ENCODE peak calls at places on chromosome 14, in eight cellular contexts. Q is BE2C; W is HAP-1; N is SJSA1; E is CD8-positive, alpha-beta memory T cell; O is aorta; M is cardiac muscle cell; P is pancreas. G is an unnamed sample. For H3K9me3 and H3K4me1, the result is how much of the 10 kb centered on the place peaks cover.

GRCh38 chr14:100237735-100238418 is 1.1 kb upstream of the YY1 start:
- DNase-seq in P (peak), E (peak), O (peak), Q (peak), N (peak), W (peak), M (peak), G (peak)

GRCh38 chr14:35121026-35121886 is 534 bp downstream of the PPP2R3C start:
- DNase-seq in M (peak), N (peak), W (peak), P (peak), E (no peak), O (peak), Q (no peak), G (no peak)

GRCh38 chr14:100529561-100530031 is 57.6 kb downstream of the BEGAIN start:
- DNase-seq in W (no peak), M (no peak), O (no peak), E (no peak), N (peak), P (no peak), Q (peak), G (no peak)

GRCh38 chr14:36507847-36508417 is 12.1 kb downstream of the NKX2-1 start:
- DNase-seq in O (no peak), M (no peak), W (no peak), N (no peak), E (no peak), Q (no peak), P (no peak), G (no peak)

GRCh38 chr14:60970146-60970545 is 10.7 kb downstream of the TRMT5 start:
- DNase-seq in O (no peak), Q (no peak), M (no peak), E (no peak), W (no peak), P (no peak), N (no peak), G (no peak)

GRCh38 chr14:35347323-35348043 is 55.3 kb downstream of the PSMA6 start:
- DNase-seq in O (no peak), P (no peak), W (peak), E (no peak), M (no peak), N (no peak), Q (no peak), G (no peak)

GRCh38 chr14:61342486-61342885 is 21.1 kb downstream of the PRKCH start:
- DNase-seq in P (no peak), Q (no peak), O (peak), M (no peak), W (no peak), N (no peak), E (peak), G (no peak)

GRCh38 chr14:80959448-80960006 is 4.1 kb downstream of the TSHR start:
- DNase-seq in P (no peak), W (no peak), Q (no peak), E (peak), M (no peak), O (no peak), N (no peak), G (no peak)

GRCh38 chr14:97458302-97459137 is 661.3 kb downstream of the VRK1 start:
- DNase-seq in M (no peak), N (no peak), Q (no peak), O (peak), W (no peak), E (peak), P (peak), G (no peak)

GRCh38 chr14:93936245-93936644 is 9.1 kb downstream of the FAM181A start:
- DNase-seq in E (no peak), M (no peak), P (no peak), W (peak), N (no peak), Q (peak), O (no peak), G (no peak)

GRCh38 chr14:54650331-54651017 is 83.5 kb downstream of the SAMD4A start:
- DNase-seq in N (peak), M (peak), O (peak), Q (no peak), W (no peak), E (no peak), P (peak), G (no peak)

GRCh38 chr14:48725001-48725734 is 861.0 kb downstream of the RPS29 start:
- DNase-seq in Q (no peak), O (no peak), M (no peak), W (no peak), N (no peak), P (no peak), E (no peak), G (no peak)

GRCh38 chr14:54881761-54882401 is 20.7 kb downstream of the GCH1 start:
- DNase-seq in W (no peak), Q (no peak), N (no peak), E (no peak), O (no peak), M (peak), P (no peak), G (no peak)

GRCh38 chr14:32203928-32204357 is 874 bp upstream of the RNU6-8 start:
- DNase-seq in Q (no peak), N (no peak), P (peak), W (no peak), E (no peak), O (no peak), M (peak), G (peak)

GRCh38 chr14:50846171-50846880 is 15.4 kb upstream of the NIN start:
- DNase-seq in Q (no peak), M (peak), E (no peak), W (no peak), N (no peak), O (no peak), P (no peak), G (no peak)

DNA sequence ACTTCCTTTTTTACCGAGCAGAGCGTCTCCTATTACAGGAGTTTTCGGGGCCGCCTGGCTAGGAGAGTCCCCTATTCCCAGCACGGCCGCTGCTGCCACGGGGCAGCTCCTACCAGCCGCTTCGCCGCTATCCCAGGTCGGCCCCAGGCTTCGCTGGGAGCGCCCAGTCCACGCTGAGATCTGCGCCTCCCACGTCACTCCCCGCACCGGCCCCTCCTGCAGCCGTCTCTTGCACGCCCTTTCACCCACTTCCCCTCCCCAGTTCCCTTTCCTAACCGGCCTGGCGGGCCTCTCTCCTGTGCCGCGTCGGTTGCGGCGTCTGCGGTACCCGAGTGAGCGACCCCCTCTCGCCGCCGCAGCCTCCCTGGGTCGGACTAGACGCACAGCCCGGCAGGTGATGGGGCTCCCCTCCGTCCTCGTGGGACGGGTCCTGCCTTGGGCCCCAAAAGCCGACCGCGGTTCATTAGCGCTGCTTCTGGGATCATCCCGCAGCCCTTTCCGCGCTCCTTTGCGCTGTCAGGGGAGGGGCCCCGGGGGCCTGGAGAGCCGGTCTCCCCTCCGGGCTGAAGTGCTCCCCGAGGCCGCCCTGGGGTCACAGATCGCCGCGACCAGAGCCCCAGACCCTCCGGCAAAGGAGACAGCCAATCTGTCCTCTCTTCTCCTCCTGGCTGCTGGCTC is 1318.4 kb downstream of the TMEM121 start:
- DNase-seq in W (peak), P (peak), Q (peak), M (no peak), N (no peak), O (peak), E (peak), G (peak)
- H3K9me3 ChIP-seq in W (under half), P (under half), Q (under half), M (under half), N (under half), O (under half), E (under half), G (under half)

DNA sequence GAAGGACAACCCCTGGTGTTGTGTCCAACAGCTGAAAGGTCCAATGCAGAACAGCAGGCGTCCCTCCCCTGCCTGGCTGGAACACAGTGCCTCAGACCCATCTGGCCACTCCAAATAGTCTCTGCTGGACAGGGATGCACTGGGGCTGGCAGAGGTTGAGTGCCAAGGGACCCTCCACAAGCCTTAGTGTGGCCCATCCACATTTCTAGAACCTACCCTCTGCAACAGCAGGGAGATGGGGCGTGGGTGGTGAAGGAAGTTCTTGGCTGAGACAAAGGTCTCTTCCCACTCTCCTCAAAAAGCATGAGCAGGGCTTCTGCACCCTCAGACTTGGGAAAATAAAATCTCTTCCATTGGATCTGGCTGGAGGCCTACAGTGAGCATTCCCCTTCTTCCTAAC is 36.5 kb downstream of the LTBP2 start:
- DNase-seq in O (peak), E (no peak), P (no peak), W (no peak), N (no peak), M (no peak), Q (no peak), G (peak)
- H3K4me1 ChIP-seq in O (under half), E (under half), P (under half), W (under half), N (half or more), M (under half), Q (under half), G (half or more)

DNA sequence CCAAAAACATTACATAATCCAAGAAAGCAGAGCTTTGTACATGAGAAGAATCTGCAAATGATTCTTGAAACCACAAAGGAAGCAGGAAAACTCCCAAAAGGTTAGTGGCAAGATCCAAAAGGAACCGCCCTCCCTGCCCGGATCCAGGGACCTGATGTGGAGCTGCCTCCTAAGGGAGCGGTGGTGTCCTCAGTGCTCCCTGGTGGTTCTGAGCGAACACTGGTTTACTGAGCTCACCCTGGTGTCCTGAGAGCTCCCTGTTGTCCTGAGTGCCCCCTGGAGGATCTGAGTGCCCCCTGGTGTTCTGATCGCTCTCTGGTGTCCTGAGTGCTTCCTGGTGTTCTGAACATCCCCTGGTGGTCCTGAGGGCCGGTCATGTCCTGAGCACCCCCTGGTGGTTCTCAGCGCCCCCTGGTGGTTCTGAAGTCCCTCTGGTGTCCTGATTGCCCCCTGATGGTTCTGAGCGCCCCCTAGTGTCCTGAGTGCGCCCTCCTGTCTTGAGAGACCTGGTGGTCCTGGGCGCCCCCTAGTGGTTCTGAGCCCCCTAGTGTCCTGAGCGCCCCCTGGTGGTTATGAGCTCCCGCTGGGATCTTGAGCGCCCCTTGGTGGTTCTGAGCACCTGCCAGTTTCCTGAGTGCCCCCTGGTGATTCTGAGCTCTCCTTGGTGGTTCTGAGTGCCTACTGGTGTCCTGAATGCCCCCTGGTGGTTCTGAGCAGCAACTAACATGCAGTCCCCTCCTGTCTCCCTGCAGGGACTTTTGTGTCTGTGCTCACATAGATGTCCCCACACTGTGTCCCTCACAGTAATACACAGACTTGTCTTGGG is 891.1 kb downstream of the TMEM121 start:
- DNase-seq in W (peak), N (peak), P (peak), E (peak), O (peak), Q (peak), M (no peak), G (no peak)
- H3K9me3 ChIP-seq in W (under half), N (under half), P (under half), E (under half), O (under half), Q (under half), M (under half), G (under half)

DNA sequence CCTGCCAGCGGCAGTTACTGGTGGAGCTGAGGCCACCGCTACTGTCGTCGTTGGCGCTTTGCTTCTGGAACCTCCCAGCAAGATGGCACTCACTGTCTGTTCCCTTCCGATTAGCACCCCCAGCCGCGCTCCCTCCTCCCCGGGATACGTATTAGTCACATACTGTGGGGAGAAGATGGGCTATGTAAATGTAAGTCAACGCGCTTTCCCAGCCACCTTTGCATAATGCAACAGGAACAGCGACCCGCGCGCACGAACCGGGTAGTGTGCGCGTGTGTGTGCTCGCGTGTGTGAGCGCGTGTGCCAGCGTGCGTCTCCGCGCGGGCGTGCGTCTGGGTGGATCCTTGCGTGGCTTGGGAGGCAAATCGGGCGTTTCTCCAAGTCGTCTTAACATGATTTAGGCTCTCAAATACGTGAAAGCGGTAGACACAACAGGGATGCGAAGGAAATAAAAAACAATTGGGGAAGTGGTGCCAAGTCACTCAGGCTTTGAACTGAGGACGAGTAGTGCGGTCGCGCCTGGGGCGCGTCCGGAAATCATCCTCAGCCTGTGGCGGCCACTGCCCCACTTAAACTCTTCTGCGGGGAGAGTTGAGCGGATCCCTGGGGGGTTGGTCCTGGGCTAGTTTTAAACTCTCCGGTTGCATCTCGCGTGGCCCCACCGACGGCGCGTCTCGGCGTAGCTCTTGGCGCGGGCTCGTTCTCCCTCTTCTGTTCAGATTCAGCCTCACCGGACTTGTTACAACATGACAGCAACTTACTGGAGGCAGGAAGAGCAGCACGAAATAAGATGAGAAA is 1.8 kb downstream of the FLRT2 start:
- DNase-seq in P (peak), M (peak), N (peak), E (no peak), O (peak), W (peak), Q (peak), G (peak)
- H3K4me1 ChIP-seq in P (under half), M (under half), N (under half), E (under half), O (under half), W (under half), Q (under half), G (under half)

GRCh38 chr14:106207316-106207715 is 680.9 kb downstream of the TMEM121 start:
- DNase-seq in Q (no peak), W (no peak), O (no peak), E (no peak), N (no peak), M (no peak), P (no peak), G (no peak)
- H3K9me3 ChIP-seq in Q (under half), W (under half), O (under half), E (under half), N (under half), M (under half), P (under half), G (under half)

DNA sequence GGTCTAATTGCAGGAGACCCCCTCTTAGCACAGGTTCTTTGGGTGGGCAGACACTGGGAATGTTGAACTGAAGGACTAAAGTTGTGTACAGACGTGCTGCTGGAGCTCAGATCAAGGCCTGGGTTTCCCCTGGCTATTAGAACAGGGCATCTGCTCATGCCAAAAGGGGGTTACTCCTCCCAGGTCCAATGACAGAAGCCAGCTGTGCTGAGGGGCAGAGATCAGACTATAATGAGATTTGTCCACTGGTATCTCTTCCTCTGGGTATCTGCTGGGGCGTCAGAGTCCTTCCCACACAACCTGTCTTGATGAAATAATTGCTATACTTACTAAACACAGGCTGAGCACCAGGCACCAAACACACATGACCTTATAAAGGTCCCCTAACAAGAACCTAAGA is 42.6 kb downstream of the LTBP2 start:
- DNase-seq in O (peak), W (no peak), Q (no peak), N (no peak), P (no peak), E (no peak), M (no peak), G (no peak)
- H3K4me1 ChIP-seq in O (under half), W (under half), Q (under half), N (under half), P (under half), E (under half), M (under half), G (under half)

GRCh38 chr14:104213301-104214034 is 75.1 kb downstream of the KIF26A start:
- DNase-seq in P (no peak), N (no peak), E (no peak), Q (no peak), W (no peak), M (no peak), O (peak), G (no peak)

GRCh38 chr14:104214411-104214810 is 76.0 kb downstream of the KIF26A start:
- DNase-seq in M (no peak), N (no peak), O (no peak), E (no peak), W (no peak), P (no peak), Q (no peak), G (no peak)

GRCh38 chr14:104216457-104216856 is 78.1 kb downstream of the KIF26A start:
- DNase-seq in N (no peak), W (no peak), O (peak), M (no peak), Q (no peak), P (no peak), E (no peak), G (no peak)

GRCh38 chr14:104215706-104216334 is 77.4 kb downstream of the KIF26A start:
- DNase-seq in P (no peak), O (peak), E (no peak), W (no peak), M (no peak), Q (no peak), N (no peak), G (no peak)

DNA sequence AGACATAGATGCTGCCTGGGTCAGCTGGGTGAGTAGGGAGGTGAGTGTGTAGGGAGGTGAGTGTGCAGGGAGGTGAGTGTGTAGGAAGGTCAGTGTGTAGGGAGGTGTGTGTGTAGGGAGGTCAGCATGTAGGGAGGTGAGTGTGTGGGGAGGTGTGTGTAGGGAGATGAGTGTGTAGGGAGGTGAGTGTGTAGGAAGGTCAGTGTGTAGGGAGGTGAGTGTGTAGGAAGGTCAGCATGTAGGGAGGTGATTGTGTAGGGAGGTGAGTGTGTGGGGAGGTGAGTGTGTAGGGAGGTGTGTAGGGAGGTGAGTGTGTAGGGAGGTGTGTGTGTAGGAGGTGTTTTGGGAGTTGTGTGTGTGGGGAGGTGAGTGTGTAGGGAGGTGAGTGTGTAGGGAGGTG is 76.4 kb downstream of the KIF26A start:
- DNase-seq in E (no peak), W (no peak), O (peak), P (no peak), N (no peak), Q (no peak), M (no peak), G (no peak)
- H3K9me3 ChIP-seq in E (under half), W (under half), O (under half), P (under half), N (under half), Q (under half), M (under half), G (under half)